ENCODE peak calls at places on chromosomes 6 and 20, in ten cellular contexts. D is transverse colon, C is ovary, X is prostate gland, A is endothelial cell of umbilical vein, O is A549, E is HepG2, Q is IMR-90, V is uterus, M is right lobe of liver. F is an unnamed sample.

GRCh38 chr6:5085638-5086293 is 625 bp downstream of the PPP1R3G start:
- DNase-seq in D (peak; percentile 29), C (peak; percentile 45), X (no peak), A (peak; percentile 70), O (no peak), E (no peak), Q (peak; percentile 30), V (peak; percentile 34), M (peak; percentile 51), F (peak; percentile 34)

GRCh38 chr6:36353411-36353915 is 16.8 kb upstream of the BNIP5 start:
- DNase-seq in D (no peak), C (no peak), X (no peak), A (peak; percentile 35), O (no peak), E (no peak), Q (peak; percentile 38), V (no peak), M (no peak), F (no peak)

GRCh38 chr6:115830895-115831294 is 229.8 kb downstream of the FRK start:
- DNase-seq in D (no peak), C (no peak), X (no peak), A (no peak), O (peak; percentile 2), E (no peak), Q (no peak), V (no peak), M (no peak), F (no peak)

GRCh38 chr20:63932606-63933160 is 23.5 kb downstream of the UCKL1 start:
- DNase-seq in D (no peak), C (no peak), X (no peak), A (no peak), O (no peak), E (no peak), Q (no peak), V (no peak), M (no peak), F (no peak)

GRCh38 chr6:163413345-163414116 is 987 bp upstream of the QKI start:
- DNase-seq in D (peak; percentile 83), C (peak; percentile 95), X (peak; percentile 84), A (peak; percentile 93), O (peak; percentile 75), E (peak; percentile 88), Q (peak; percentile 90), V (peak; percentile 92), M (peak; percentile 92), F (peak; percentile 83)

GRCh38 chr6:36577298-36577697 is 16.9 kb upstream of the SRSF3 start:
- DNase-seq in D (no peak), C (no peak), X (peak; percentile 10), A (no peak), O (peak; percentile 71), E (peak; percentile 75), Q (peak; percentile 79), V (no peak), M (no peak), F (peak; percentile 42)

GRCh38 chr20:38198238-38198861 is 33.3 kb upstream of the TGM2 start:
- DNase-seq in D (no peak), C (no peak), X (no peak), A (no peak), O (no peak), E (no peak), Q (peak; percentile 73), V (peak; percentile 9), M (no peak), F (no peak)

GRCh38 chr20:44594730-44595129 is 12.4 kb downstream of the PKIG start:
- DNase-seq in D (no peak), C (no peak), X (no peak), A (peak; percentile 28), O (peak; percentile 46), E (no peak), Q (peak; percentile 96), V (no peak), M (no peak), F (no peak)

GRCh38 chr6:133131621-133132020 is 109.5 kb upstream of the EYA4 start:
- DNase-seq in D (no peak), C (no peak), X (peak; percentile 4), A (no peak), O (no peak), E (no peak), Q (no peak), V (no peak), M (no peak), F (no peak)

GRCh38 chr20:50610212-50610718 is 81.1 kb downstream of the RIPOR3 start:
- DNase-seq in D (no peak), C (no peak), X (no peak), A (no peak), O (no peak), E (peak; percentile 41), Q (no peak), V (no peak), M (no peak), F (no peak)

GRCh38 chr6:123393333-123393732 is 243.4 kb downstream of the TRDN start:
- DNase-seq in D (no peak), C (no peak), X (no peak), A (peak; percentile 12), O (no peak), E (peak; percentile 6), Q (no peak), V (no peak), M (no peak), F (no peak)

GRCh38 chr6:13847651-13848050 is 33.3 kb upstream of the MCUR1 start:
- DNase-seq in D (no peak), C (no peak), X (no peak), A (no peak), O (no peak), E (no peak), Q (no peak), V (no peak), M (no peak), F (no peak)

GRCh38 chr6:137451926-137452325 is 42.3 kb downstream of the OLIG3 start:
- DNase-seq in D (no peak), C (no peak), X (no peak), A (peak; percentile 26), O (no peak), E (no peak), Q (peak; percentile 87), V (no peak), M (no peak), F (no peak)

GRCh38 chr6:70955441-70956190 is 1.2 kb downstream of the B3GAT2 start:
- DNase-seq in D (peak; percentile 86), C (peak; percentile 84), X (peak; percentile 83), A (peak; percentile 65), O (peak; percentile 33), E (peak; percentile 64), Q (peak; percentile 65), V (peak; percentile 73), M (peak; percentile 89), F (peak; percentile 89)

GRCh38 chr6:70957284-70957617 is 391 bp upstream of the B3GAT2 start:
- DNase-seq in D (no peak), C (no peak), X (no peak), A (no peak), O (no peak), E (no peak), Q (no peak), V (no peak), M (no peak), F (no peak)

GRCh38 chr6:70956451-70957283 is at the start of gene B3GAT2:
- DNase-seq in D (no peak), C (peak; percentile 33), X (peak; percentile 7), A (peak; percentile 23), O (no peak), E (no peak), Q (peak; percentile 3), V (no peak), M (peak; percentile 30), F (peak; percentile 5)

GRCh38 chr6:70954750-70955149 is 2.1 kb downstream of the B3GAT2 start:
- DNase-seq in D (no peak), C (no peak), X (no peak), A (no peak), O (no peak), E (no peak), Q (no peak), V (no peak), M (no peak), F (no peak)

DNA sequence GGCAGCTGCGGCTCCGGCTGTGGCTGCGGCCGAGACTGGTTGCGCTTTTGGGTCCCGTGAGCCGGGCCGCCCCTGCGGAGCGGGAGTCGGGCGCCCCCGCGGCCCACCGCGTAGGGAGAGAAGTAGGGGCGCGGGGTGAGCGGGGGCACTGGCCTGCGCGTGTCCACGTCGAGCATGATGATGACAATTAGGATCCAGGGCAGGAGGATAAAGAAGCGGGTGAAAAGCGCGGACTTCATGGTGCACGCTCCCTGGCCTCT is 739 bp downstream of the B3GAT2 start:
- DNase-seq in D (no peak), C (no peak), X (no peak), A (no peak), O (no peak), E (no peak), Q (no peak), V (no peak), M (no peak), F (no peak)
- TF ChIP-seq CTCF in D (no peak), C (no peak), X (no peak), A (no peak), O (no peak), E (no peak), Q (no peak), V (no peak), M (peak; percentile 2), F (no peak)

GRCh38 chr6:2748183-2748582 is 2.5 kb downstream of the MYLK4 start:
- DNase-seq in D (no peak), C (no peak), X (no peak), A (no peak), O (no peak), E (no peak), Q (no peak), V (no peak), M (no peak), F (no peak)
- H3K4me1 ChIP-seq in D (no peaks in the 10 kb centered on the region), C (no peaks in the 10 kb centered on the region), X (peaks cover 4% of the 10 kb centered on the region), A (no peaks in the 10 kb centered on the region), O (no peaks in the 10 kb centered on the region), E (peaks cover 42% of the 10 kb centered on the region), Q (peaks cover 3% of the 10 kb centered on the region), V (no peaks in the 10 kb centered on the region), M (no peaks in the 10 kb centered on the region), F (no peaks in the 10 kb centered on the region)

GRCh38 chr6:142030115-142030619 is 102.6 kb upstream of the GJE1 start:
- DNase-seq in D (no peak), C (no peak), X (no peak), A (peak; percentile 51), O (no peak), E (no peak), Q (peak; percentile 76), V (no peak), M (no peak), F (no peak)
- TF ChIP-seq POLR2A in D (no peak), C (no peak), X (no peak), A (no peak), O (no peak), E (no peak), Q (no peak), V (no peak), M (no peak), F (no peak)

GRCh38 chr20:15656124-15656523 is 917.1 kb downstream of the KIF16B start:
- DNase-seq in D (no peak), C (no peak), X (no peak), A (peak; percentile 17), O (no peak), E (no peak), Q (peak; percentile 33), V (no peak), M (no peak), F (no peak)

GRCh38 chr20:15653396-15654207 is 919.6 kb downstream of the KIF16B start:
- DNase-seq in D (no peak), C (no peak), X (no peak), A (no peak), O (no peak), E (no peak), Q (peak; percentile 48), V (no peak), M (no peak), F (no peak)

GRCh38 chr20:15658295-15658694 is 915.0 kb downstream of the KIF16B start:
- DNase-seq in D (no peak), C (no peak), X (no peak), A (no peak), O (no peak), E (no peak), Q (no peak), V (no peak), M (no peak), F (no peak)

GRCh38 chr20:15654208-15654649 is 919.0 kb downstream of the KIF16B start:
- DNase-seq in D (peak; percentile 32), C (no peak), X (peak; percentile 14), A (peak; percentile 63), O (peak; percentile 42), E (peak; percentile 68), Q (peak; percentile 49), V (no peak), M (no peak), F (peak; percentile 43)
- TF ChIP-seq CTCF in D (peak; percentile 57), C (no peak), X (peak; percentile 57), A (peak; percentile 64), O (peak; percentile 26), E (peak; percentile 74), Q (peak; percentile 53), V (peak; percentile 7), M (peak; percentile 79), F (peak; percentile 31)